ENCODE peak calls at places on chromosome 13, in ten cellular contexts. O is hepatocyte; G is upper lobe of left lung; E is heart left ventricle; Q is adrenal gland; X is tibial artery; D is body of pancreas; I is uterus; B is CD4-positive, CD25-positive, alpha-beta regulatory T cell; R is psoas muscle. A is an unnamed sample. For H3K36me3, the result is how much of the 10 kb centered on the place peaks cover.

GRCh38 chr13:51778407-51778806 is 25.6 kb downstream of the DHRS12 start:
- DNase-seq in D (peak), X (no peak), O (no peak), I (no peak), R (no peak), Q (peak), B (no peak), E (no peak), G (no peak), A (no peak)

GRCh38 chr13:27309967-27310598 is 39.5 kb downstream of the RASL11A start:
- DNase-seq in B (no peak), I (no peak), G (no peak), D (no peak), O (no peak), E (no peak), R (no peak), Q (no peak), X (no peak), A (no peak)

GRCh38 chr13:95784161-95784880 is 107.4 kb downstream of the DNAJC3 start:
- DNase-seq in I (no peak), Q (no peak), B (no peak), E (no peak), O (peak), R (no peak), D (no peak), X (no peak), G (no peak), A (no peak)

GRCh38 chr13:78309497-78310180 is 293.7 kb downstream of the POU4F1 start:
- DNase-seq in Q (no peak), X (no peak), D (no peak), G (no peak), B (no peak), R (no peak), E (no peak), O (no peak), I (no peak), A (no peak)

GRCh38 chr13:45674908-45675307 is 27.2 kb upstream of the CBY2 start:
- DNase-seq in B (no peak), G (no peak), D (peak), I (no peak), X (no peak), E (no peak), Q (no peak), O (peak), R (no peak), A (peak)

GRCh38 chr13:112619730-112620639 is 32.0 kb upstream of the TUBGCP3 start:
- DNase-seq in Q (peak), O (peak), D (no peak), I (no peak), G (peak), X (no peak), E (no peak), B (no peak), R (no peak), A (no peak)

GRCh38 chr13:112722433-112723250 is 32.8 kb downstream of the ATP11A start:
- DNase-seq in X (no peak), G (peak), E (peak), Q (peak), O (peak), I (peak), B (no peak), R (no peak), D (peak), A (no peak)

GRCh38 chr13:72168126-72168525 is 301.1 kb upstream of the DACH1 start:
- DNase-seq in X (no peak), Q (no peak), R (no peak), O (no peak), E (no peak), D (no peak), B (no peak), I (no peak), G (no peak), A (no peak)

GRCh38 chr13:27966641-27967202 is 2.4 kb downstream of the CDX2 start:
- DNase-seq in X (no peak), I (no peak), R (no peak), E (no peak), D (no peak), G (no peak), Q (no peak), O (no peak), B (no peak), A (no peak)

GRCh38 chr13:34320084-34320483 is 502.1 kb downstream of the RFC3 start:
- DNase-seq in E (no peak), I (no peak), R (no peak), Q (no peak), G (no peak), B (no peak), D (no peak), O (no peak), X (no peak), A (no peak)

GRCh38 chr13:100922599-100922998 is 248.0 kb upstream of the TMTC4 start:
- DNase-seq in B (no peak), D (no peak), E (no peak), I (no peak), Q (no peak), X (no peak), O (no peak), R (no peak), G (no peak), A (no peak)

GRCh38 chr13:91381371-91381770 is 17.1 kb upstream of the GPC5 start:
- DNase-seq in Q (no peak), X (no peak), O (peak), E (no peak), B (no peak), D (no peak), R (no peak), I (no peak), G (no peak), A (no peak)

GRCh38 chr13:40916207-40916998 is 102.7 kb downstream of the ELF1 start:
- DNase-seq in X (no peak), O (no peak), I (no peak), G (no peak), D (no peak), B (no peak), R (no peak), Q (no peak), E (no peak), A (no peak)

GRCh38 chr13:105665284-105665683 is 870.2 kb downstream of the EFNB2 start:
- DNase-seq in Q (no peak), D (no peak), O (no peak), R (no peak), I (no peak), G (no peak), B (no peak), E (no peak), X (no peak), A (no peak)

GRCh38 chr13:98877936-98878335 is 99.9 kb downstream of the DOCK9 start:
- DNase-seq in O (no peak), Q (no peak), X (no peak), B (no peak), E (no peak), G (no peak), D (no peak), R (no peak), I (no peak), A (no peak)

GRCh38 chr13:113559901-113560644 is 24.5 kb upstream of the TFDP1 start:
- DNase-seq in I (peak), G (no peak), B (no peak), Q (peak), D (no peak), O (no peak), E (no peak), R (no peak), X (no peak), A (peak)

GRCh38 chr13:79128158-79128557 is 277.9 kb downstream of the RBM26 start:
- DNase-seq in X (no peak), G (peak), I (no peak), Q (no peak), R (no peak), D (no peak), B (no peak), E (no peak), O (peak), A (no peak)

GRCh38 chr13:42985312-42986175 is 6.5 kb downstream of the EPSTI1 start:
- DNase-seq in X (peak), B (no peak), I (peak), R (no peak), D (no peak), O (peak), G (no peak), Q (no peak), E (no peak), A (no peak)

GRCh38 chr13:35716186-35716585 is 239.7 kb upstream of the MAB21L1 start:
- DNase-seq in B (no peak), O (peak), G (peak), R (no peak), D (no peak), Q (no peak), E (no peak), I (no peak), X (no peak), A (no peak)

GRCh38 chr13:37029617-37030016 is 29.0 kb downstream of the EXOSC8 start:
- DNase-seq in B (no peak), O (no peak), G (no peak), E (no peak), R (no peak), D (no peak), X (no peak), I (no peak), Q (no peak), A (no peak)

GRCh38 chr13:37026778-37027177 is 26.2 kb downstream of the EXOSC8 start:
- DNase-seq in I (no peak), B (no peak), G (no peak), D (no peak), X (no peak), O (no peak), Q (no peak), E (no peak), R (no peak), A (no peak)

GRCh38 chr13:37023871-37024270 is 23.3 kb downstream of the EXOSC8 start:
- DNase-seq in B (no peak), Q (no peak), G (no peak), E (no peak), D (no peak), X (no peak), I (no peak), O (peak), R (no peak), A (no peak)

DNA sequence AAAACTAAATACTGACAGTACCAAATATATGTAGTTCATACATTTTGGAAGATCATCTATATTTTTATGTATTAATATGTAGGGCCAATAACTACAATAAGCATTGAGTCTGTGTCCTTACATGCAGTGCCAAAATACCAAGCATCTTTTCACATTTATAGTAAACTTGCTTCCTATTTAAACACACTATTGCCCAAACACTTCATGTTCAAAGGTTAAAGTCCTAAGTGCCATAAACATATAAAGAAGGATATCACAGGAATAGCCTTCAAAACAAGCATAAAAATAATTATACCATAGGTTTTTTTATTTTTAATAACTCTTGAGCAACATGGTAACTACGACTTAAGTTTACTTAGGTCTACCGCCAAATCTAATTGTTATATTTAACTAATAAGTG is 27.1 kb downstream of the EXOSC8 start:
- DNase-seq in B (no peak), R (no peak), G (no peak), Q (no peak), E (no peak), O (no peak), D (no peak), I (no peak), X (no peak), A (no peak)
- H3K36me3 ChIP-seq in B (half or more), R (half or more), G (under half), Q (half or more), E (half or more), O (under half), D (under half), I (under half), X (half or more), A (under half)

DNA sequence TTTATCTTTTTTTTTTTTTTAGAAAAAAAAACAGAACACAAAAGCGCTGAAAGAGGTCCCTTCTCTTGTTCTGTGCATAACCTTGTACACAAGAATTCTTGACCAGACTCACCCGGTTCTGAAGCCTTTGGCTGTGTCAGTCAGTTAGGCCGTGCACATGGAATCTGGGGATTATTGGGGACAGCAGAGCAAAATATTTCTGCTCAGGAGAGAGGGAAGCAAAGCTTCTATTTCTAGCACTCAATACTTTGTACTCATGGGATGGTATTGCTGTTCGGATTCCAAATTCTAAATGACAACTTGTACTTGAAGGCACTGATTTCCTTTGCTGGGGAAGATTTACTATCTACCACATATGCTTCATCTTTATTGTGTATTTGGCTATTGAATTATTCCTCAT is 272.7 kb downstream of the NHLRC3 start:
- DNase-seq in X (no peak), G (no peak), D (no peak), I (no peak), R (no peak), O (no peak), B (no peak), Q (no peak), E (no peak), A (no peak)
- H3K27ac ChIP-seq in X (peak), G (no peak), D (no peak), I (no peak), R (no peak), O (no peak), B (no peak), Q (no peak), E (no peak), A (no peak)

DNA sequence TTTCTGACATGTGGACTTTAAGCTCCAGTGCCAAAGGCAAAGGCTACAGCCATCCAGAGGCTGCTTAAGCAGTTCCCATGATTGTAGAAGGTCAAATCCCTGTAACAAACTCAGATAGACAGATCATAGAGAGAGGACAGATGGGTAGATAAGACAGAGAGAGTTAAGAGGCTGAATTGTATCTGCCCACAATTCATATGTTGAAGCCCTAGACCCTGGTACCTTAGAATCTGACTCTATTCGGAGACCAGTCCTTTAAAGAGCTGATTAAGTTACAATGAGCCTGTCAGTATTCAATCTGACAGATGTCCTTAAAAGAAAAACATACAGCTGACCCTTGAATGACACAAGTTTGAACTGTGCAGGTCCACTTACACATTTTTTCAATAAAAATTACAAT is 115.2 kb downstream of the RAP2A start:
- DNase-seq in E (no peak), Q (no peak), B (no peak), G (no peak), D (no peak), X (no peak), R (no peak), O (no peak), I (no peak), A (no peak)
- H3K36me3 ChIP-seq in E (under half), Q (under half), B (under half), G (under half), D (under half), X (under half), R (under half), O (under half), I (under half), A (under half)

DNA sequence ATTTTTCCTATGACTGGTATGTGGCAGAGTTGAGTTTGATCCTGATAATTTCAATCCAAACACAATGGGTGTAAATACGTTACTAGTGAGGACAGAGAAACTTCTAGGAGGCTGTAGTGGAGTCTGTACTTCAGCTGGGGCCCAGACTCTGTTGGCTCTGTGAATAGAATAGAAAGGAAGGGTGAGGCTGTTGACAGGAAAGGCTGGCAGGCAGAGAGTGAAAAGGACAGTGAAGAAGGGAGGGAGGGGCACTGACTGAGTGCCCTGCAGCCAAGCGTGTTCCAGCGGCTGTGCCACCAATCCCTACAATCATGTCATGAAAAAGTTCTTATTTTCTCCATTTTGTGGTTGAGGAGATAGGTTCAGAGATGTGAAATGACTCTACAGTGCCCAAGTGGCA is 80.5 kb downstream of the MBNL2 start:
- DNase-seq in E (no peak), D (no peak), R (no peak), B (no peak), Q (no peak), G (no peak), I (no peak), O (no peak), X (no peak), A (no peak)
- H3K27ac ChIP-seq in E (peak), D (no peak), R (peak), B (no peak), Q (no peak), G (peak), I (no peak), O (no peak), X (no peak), A (peak)